ENCODE peak calls at places on chromosomes 12 and 14, in four cellular contexts. H, V, K and S are unnamed samples.

GRCh38 chr12:6036509-6036908 is 88.0 kb downstream of the VWF start:
- DNase-seq in H (no peak), V (no peak), K (no peak), S (no peak)

GRCh38 chr14:20973501-20973900 is 16.3 kb upstream of the METTL17 start:
- DNase-seq in H (no peak), K (no peak), V (no peak), S (no peak)

GRCh38 chr12:53171725-53172329 is 8.7 kb upstream of the ZNF740 start:
- DNase-seq in K (no peak), H (no peak), V (no peak), S (no peak)

GRCh38 chr14:99538275-99538674 is 57.1 kb downstream of the CCNK start:
- DNase-seq in H (no peak), V (no peak), K (no peak), S (no peak)

GRCh38 chr14:21087294-21088091 is 11.0 kb downstream of the ZNF219 start:
- DNase-seq in K (no peak), H (peak), V (no peak), S (peak)

GRCh38 chr12:91920276-91920675 is 225.4 kb downstream of the BTG1 start:
- DNase-seq in V (no peak), H (peak), K (no peak), S (no peak)

GRCh38 chr12:16030729-16031128 is 119.6 kb downstream of the DERA start:
- DNase-seq in V (no peak), H (peak), K (no peak), S (no peak)

GRCh38 chr14:52840916-52841315 is 49.5 kb upstream of the GNPNAT1 start:
- DNase-seq in K (peak), H (peak), V (no peak), S (no peak)

GRCh38 chr12:3147260-3147659 is 70.1 kb downstream of the TSPAN9 start:
- DNase-seq in H (no peak), V (no peak), K (no peak), S (no peak)

GRCh38 chr12:64608901-64609542 is 1.3 kb upstream of the RASSF3 start:
- DNase-seq in V (no peak), H (peak), K (no peak), S (no peak)

GRCh38 chr12:107337354-107338095 is 244.2 kb upstream of the CRY1 start:
- DNase-seq in V (no peak), H (peak), K (no peak), S (no peak)

GRCh38 chr12:76680940-76681339 is 83.0 kb upstream of the ZDHHC17 start:
- DNase-seq in K (peak), H (peak), V (no peak), S (peak)

GRCh38 chr12:12033589-12034223 is 37.0 kb upstream of the BCL2L14 start:
- DNase-seq in H (no peak), V (no peak), K (no peak), S (no peak)
- TF ChIP-seq CTCF in H (no peak), V (no peak), K (no peak), S (no peak)

GRCh38 chr14:97539389-97539786 is 742.2 kb downstream of the VRK1 start:
- DNase-seq in H (no peak), K (no peak), V (no peak), S (no peak)

GRCh38 chr14:97539884-97540283 is 742.7 kb downstream of the VRK1 start:
- DNase-seq in V (no peak), K (no peak), H (no peak), S (no peak)

GRCh38 chr14:97544581-97544980 is 747.4 kb downstream of the VRK1 start:
- DNase-seq in K (no peak), V (no peak), H (no peak), S (no peak)

GRCh38 chr14:97536421-97536820 is 739.2 kb downstream of the VRK1 start:
- DNase-seq in H (no peak), V (no peak), K (no peak), S (no peak)

GRCh38 chr14:97538749-97539388 is 741.7 kb downstream of the VRK1 start:
- DNase-seq in H (no peak), V (no peak), K (no peak), S (no peak)
- H3K4me3 ChIP-seq in H (no peak), V (no peak), K (no peak), S (no peak)

GRCh38 chr12:99442758-99443157 is 204.8 kb upstream of the GARIN6 start:
- DNase-seq in K (no peak), V (no peak), H (no peak), S (no peak)
- TF ChIP-seq CTCF in K (no peak), V (no peak), H (no peak), S (no peak)

GRCh38 chr14:105368426-105368825 is 29.9 kb upstream of the TEX22 start:
- DNase-seq in H (no peak), K (no peak), V (no peak), S (no peak)
- H3K4me3 ChIP-seq in H (no peak), K (no peak), V (no peak), S (no peak)

GRCh38 chr14:74244115-74244514 is 4.9 kb downstream of the VSX2 start:
- DNase-seq in K (no peak), V (no peak), H (no peak), S (no peak)
- TF ChIP-seq CTCF in K (peak), V (no peak), H (no peak), S (no peak)

GRCh38 chr12:130952106-130952505 is 1.6 kb upstream of the ADGRD1 start:
- DNase-seq in V (no peak), K (no peak), H (no peak), S (no peak)

GRCh38 chr12:130955238-130955816 is 1.6 kb downstream of the ADGRD1 start:
- DNase-seq in H (no peak), V (peak), K (no peak), S (no peak)

GRCh38 chr12:130952545-130952954 is 1.2 kb upstream of the ADGRD1 start:
- DNase-seq in V (no peak), K (no peak), H (no peak), S (no peak)

GRCh38 chr12:130954544-130954831 is 781 bp downstream of the ADGRD1 start:
- DNase-seq in H (no peak), K (no peak), V (no peak), S (no peak)

DNA sequence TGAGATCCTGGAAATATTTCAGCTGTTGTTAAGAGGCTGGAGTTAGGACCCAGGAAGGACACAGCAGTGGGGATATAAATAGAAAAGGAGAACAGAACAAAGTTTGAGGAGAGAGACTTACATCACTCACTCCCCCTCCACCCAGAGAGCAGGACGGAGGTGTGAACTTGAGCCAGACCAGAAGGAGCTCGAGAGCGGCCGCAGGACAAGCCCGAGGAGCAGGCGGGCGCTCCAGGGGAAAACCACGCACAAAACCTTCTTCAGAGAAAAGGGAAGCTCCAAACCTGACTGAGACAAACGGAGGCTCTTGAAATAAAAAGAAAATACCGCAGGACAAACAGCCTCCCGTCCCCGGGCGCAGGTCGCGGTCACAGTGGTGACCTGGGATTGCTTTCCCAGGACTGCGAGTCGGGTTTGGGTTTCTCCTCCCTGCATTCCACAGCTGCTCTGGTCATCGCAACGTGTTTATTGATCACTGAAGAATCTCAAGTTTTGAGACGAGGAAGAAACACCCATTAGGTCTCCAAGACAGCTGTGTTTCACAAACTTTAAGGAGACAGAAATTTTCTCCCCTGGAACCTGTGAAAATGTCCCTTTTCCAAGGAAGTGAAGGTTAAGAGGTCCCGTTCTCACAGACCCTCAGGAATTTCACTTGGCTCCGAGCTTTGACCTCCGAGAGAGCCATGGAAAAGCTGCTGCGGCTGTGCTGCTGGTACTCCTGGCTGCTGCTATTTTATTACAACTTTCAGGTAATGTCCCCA is at the start of gene ADGRD1:
- DNase-seq in K (no peak), H (peak), V (peak), S (no peak)
- H3K4me3 ChIP-seq in K (no peak), H (no peak), V (peak), S (peak)

GRCh38 chr12:104958009-104958945 is at the start of gene SLC41A2:
- DNase-seq in V (peak), K (peak), H (peak), S (peak)
- TF ChIP-seq CTCF in V (peak), K (no peak), H (peak), S (no peak)

DNA sequence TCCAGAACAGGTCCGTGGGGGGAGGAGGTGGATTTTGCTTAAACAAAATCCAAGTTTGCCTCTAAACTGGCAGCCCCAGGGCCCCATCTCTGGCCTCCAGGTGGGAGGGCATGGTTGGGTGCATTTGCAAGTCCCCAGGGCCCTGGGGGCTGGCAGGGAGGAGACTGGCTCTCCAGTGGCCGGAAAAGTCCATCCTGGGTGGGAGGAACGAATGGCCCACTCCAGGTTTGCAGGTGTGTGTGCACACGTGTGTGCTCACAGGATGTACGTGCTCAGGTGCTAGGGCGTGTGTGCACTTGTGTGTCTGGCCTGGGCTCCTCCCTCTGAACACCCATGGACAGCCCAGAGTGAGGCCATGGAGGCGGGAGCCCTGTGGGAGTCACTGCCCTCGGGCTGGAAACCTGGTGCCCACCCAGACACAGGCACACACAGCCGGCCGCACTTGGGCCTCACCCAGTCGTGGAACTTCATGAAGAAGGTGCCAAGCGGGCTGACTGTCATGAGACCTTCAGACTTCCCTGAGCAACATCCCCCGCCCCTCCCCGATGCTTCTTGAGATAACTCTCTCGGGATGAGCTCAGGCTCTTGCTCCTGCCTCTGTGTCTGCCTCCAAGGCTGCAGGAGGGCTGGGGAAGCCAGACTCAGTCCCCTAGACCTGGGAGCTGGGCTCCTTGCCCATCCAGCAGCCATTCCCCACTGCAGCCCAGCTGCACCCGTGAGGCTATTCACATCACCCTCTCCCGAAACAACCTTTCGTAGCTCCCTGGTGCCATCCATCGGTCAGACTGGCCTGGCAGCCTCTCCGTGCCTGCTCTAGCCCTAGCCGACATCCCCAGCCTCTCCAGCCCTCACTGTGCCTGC is 9.4 kb downstream of the AHNAK2 start:
- DNase-seq in H (peak), K (no peak), V (peak), S (no peak)
- H3K4me3 ChIP-seq in H (peak), K (no peak), V (peak), S (no peak)